ENCODE peak calls at places on chromosomes 5 and 9, in six cellular contexts. One of them, this sample, is unnamed.

GRCh38 chr5:15420201-15420600 is 79.8 kb upstream of the FBXL7 start:
- DNase-seq in lung: no peak
- DNase-seq in HFFc6: no peak
- DNase-seq in RWPE1: no peak
- DNase-seq in GM04504: no peak
- DNase-seq in left colon: no peak
- DNase-seq in this sample: no peak

GRCh38 chr9:127076860-127077657 is 45.4 kb downstream of the ANGPTL2 start:
- DNase-seq in RWPE1: no peak
- DNase-seq in GM04504: no peak
- DNase-seq in HFFc6: no peak
- DNase-seq in lung: no peak
- DNase-seq in left colon: no peak
- DNase-seq in this sample: no peak

GRCh38 chr9:128636556-128637530 is 19.8 kb downstream of the DYNC2I2 start:
- DNase-seq in lung: no peak
- DNase-seq in RWPE1: no peak
- DNase-seq in HFFc6: no peak
- DNase-seq in left colon: no peak
- DNase-seq in GM04504: no peak
- DNase-seq in this sample: no peak

GRCh38 chr5:84242286-84242685 is 142.4 kb downstream of the EDIL3 start:
- DNase-seq in HFFc6: no peak
- DNase-seq in RWPE1: no peak
- DNase-seq in GM04504: peak; percentile 5
- DNase-seq in left colon: no peak
- DNase-seq in lung: no peak
- DNase-seq in this sample: no peak

GRCh38 chr5:164059471-164059870 is 554.1 kb downstream of the MAT2B start:
- DNase-seq in HFFc6: no peak
- DNase-seq in GM04504: no peak
- DNase-seq in lung: no peak
- DNase-seq in left colon: no peak
- DNase-seq in RWPE1: no peak
- DNase-seq in this sample: no peak

GRCh38 chr9:70865471-70865870 is 255.9 kb downstream of the TRPM3 start:
- DNase-seq in lung: no peak
- DNase-seq in RWPE1: no peak
- DNase-seq in left colon: no peak
- DNase-seq in GM04504: no peak
- DNase-seq in HFFc6: no peak
- DNase-seq in this sample: no peak

GRCh38 chr9:120434532-120434931 is 145.4 kb downstream of the CDK5RAP2 start:
- DNase-seq in HFFc6: peak; percentile 7
- DNase-seq in left colon: no peak
- DNase-seq in lung: no peak
- DNase-seq in GM04504: no peak
- DNase-seq in RWPE1: no peak
- DNase-seq in this sample: peak; percentile 27

GRCh38 chr5:66223637-66224036 is 79.5 kb downstream of the SREK1 start:
- DNase-seq in left colon: peak; percentile 33
- DNase-seq in lung: no peak
- DNase-seq in RWPE1: no peak
- DNase-seq in GM04504: no peak
- DNase-seq in HFFc6: no peak
- DNase-seq in this sample: peak; percentile 30

GRCh38 chr9:35521708-35522107 is 31.8 kb downstream of the RUSC2 start:
- DNase-seq in lung: no peak
- DNase-seq in GM04504: no peak
- DNase-seq in left colon: no peak
- DNase-seq in RWPE1: no peak
- DNase-seq in HFFc6: peak; percentile 58
- DNase-seq in this sample: no peak

GRCh38 chr5:95261369-95262175 is 23.3 kb downstream of the MCTP1 start:
- DNase-seq in lung: no peak
- DNase-seq in HFFc6: peak; percentile 29
- DNase-seq in RWPE1: peak; percentile 47
- DNase-seq in GM04504: no peak
- DNase-seq in left colon: no peak
- DNase-seq in this sample: no peak

GRCh38 chr5:134798468-134798867 is 39.9 kb downstream of the DDX46 start:
- DNase-seq in GM04504: no peak
- DNase-seq in HFFc6: no peak
- DNase-seq in lung: no peak
- DNase-seq in RWPE1: no peak
- DNase-seq in left colon: no peak
- DNase-seq in this sample: no peak

GRCh38 chr9:3200331-3200774 is 325.4 kb downstream of the RFX3 start:
- DNase-seq in GM04504: peak; percentile 71
- DNase-seq in HFFc6: peak; percentile 84
- DNase-seq in left colon: no peak
- DNase-seq in lung: no peak
- DNase-seq in RWPE1: no peak
- DNase-seq in this sample: no peak